ENCODE peak calls at places on chromosomes 1 and 21, in ten cellular contexts. O is choroid plexus epithelial cell, H is neural crest cell, T is uterus, K is PC-3, Y is lower lobe of right lung, D is astrocyte of the cerebellum, N is HFF-Myc, C is left lung, S is upper lobe of right lung. R is an unnamed sample.

GRCh38 chr1:235644693-235645305 is 4.8 kb downstream of the GNG4 start:
- DNase-seq in O (no peak), H (no peak), T (no peak), K (no peak), Y (no peak), D (no peak), N (no peak), C (no peak), S (no peak), R (no peak)

GRCh38 chr1:36913523-36914060 is 120.7 kb downstream of the GRIK3 start:
- DNase-seq in O (no peak), H (no peak), T (no peak), K (no peak), Y (no peak), D (no peak), N (no peak), C (no peak), S (no peak), R (no peak)

GRCh38 chr1:48202030-48202752 is 20.3 kb upstream of the SLC5A9 start:
- DNase-seq in O (peak; percentile 99), H (peak; percentile 72), T (peak; percentile 56), K (peak; percentile 72), Y (peak; percentile 74), D (peak; percentile 97), N (peak; percentile 48), C (peak; percentile 64), S (no peak), R (no peak)

GRCh38 chr21:14968821-14969220 is 96.0 kb downstream of the NRIP1 start:
- DNase-seq in O (peak; percentile 49), H (no peak), T (no peak), K (no peak), Y (no peak), D (no peak), N (no peak), C (no peak), S (no peak), R (no peak)

GRCh38 chr21:14273736-14274538 is 58.0 kb downstream of the RBM11 start:
- DNase-seq in O (peak; percentile 1), H (no peak), T (no peak), K (no peak), Y (peak; percentile 83), D (no peak), N (no peak), C (peak; percentile 85), S (peak; percentile 88), R (no peak)

GRCh38 chr1:25900209-25900608 is 6.0 kb downstream of the STMN1 start:
- DNase-seq in O (no peak), H (no peak), T (no peak), K (no peak), Y (no peak), D (no peak), N (no peak), C (no peak), S (no peak), R (no peak)

GRCh38 chr1:33349081-33349759 is 28.3 kb upstream of the A3GALT2 start:
- DNase-seq in O (peak; percentile 62), H (peak; percentile 22), T (peak; percentile 56), K (peak; percentile 28), Y (peak; percentile 80), D (no peak), N (no peak), C (peak; percentile 59), S (peak; percentile 87), R (no peak)

GRCh38 chr1:213669964-213670691 is 317.6 kb upstream of the PROX1 start:
- DNase-seq in O (no peak), H (no peak), T (no peak), K (no peak), Y (no peak), D (no peak), N (no peak), C (no peak), S (no peak), R (no peak)

GRCh38 chr1:147050654-147051053 is 112.5 kb downstream of the NBPF12 start:
- DNase-seq in O (no peak), H (no peak), T (no peak), K (no peak), Y (no peak), D (no peak), N (no peak), C (no peak), S (no peak), R (no peak)

GRCh38 chr1:228341814-228342626 is 64.6 kb downstream of the TRIM11 start:
- DNase-seq in O (no peak), H (no peak), T (peak; percentile 8), K (no peak), Y (peak; percentile 32), D (no peak), N (no peak), C (peak; percentile 26), S (no peak), R (no peak)

DNA sequence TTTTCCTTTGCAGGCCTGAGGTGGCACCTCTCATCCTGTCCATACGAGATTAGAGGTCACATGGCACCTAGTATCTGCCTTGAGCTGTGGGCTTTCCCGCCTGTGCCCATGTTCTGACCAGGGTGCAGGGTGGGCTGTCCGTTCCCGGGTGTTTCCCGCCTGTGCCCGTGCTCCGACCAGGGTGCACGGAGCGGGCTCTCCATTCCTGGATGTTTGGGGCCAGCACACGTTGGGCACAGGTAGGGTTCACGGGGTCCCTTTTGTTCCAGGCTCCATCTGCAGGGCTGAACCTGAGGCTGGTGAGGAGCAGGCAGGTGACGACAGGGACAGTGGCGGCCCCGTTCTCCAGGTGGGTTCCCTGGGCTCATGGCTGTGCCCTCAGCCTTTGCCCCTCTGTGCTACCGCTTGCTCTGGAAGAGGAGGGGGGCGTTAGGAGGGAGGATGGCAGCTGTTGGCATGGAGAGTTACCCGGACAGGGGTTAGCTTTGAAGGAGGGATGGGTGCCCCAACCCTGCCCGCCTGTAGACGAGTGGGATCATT is 10.0 kb downstream of the RRP1 start:
- DNase-seq in O (no peak), H (no peak), T (no peak), K (no peak), Y (no peak), D (no peak), N (no peak), C (no peak), S (no peak), R (no peak)
- TF ChIP-seq CTCF in O (no peak), H (no peak), T (no peak), K (no peak), Y (no peak), D (no peak), N (no peak), C (no peak), S (no peak), R (no peak)

GRCh38 chr1:98766241-98766640 is 104.7 kb downstream of the SNX7 start:
- DNase-seq in O (no peak), H (no peak), T (no peak), K (no peak), Y (no peak), D (no peak), N (no peak), C (no peak), S (no peak), R (peak; percentile 5)

GRCh38 chr1:98763488-98764141 is 102.1 kb downstream of the SNX7 start:
- DNase-seq in O (peak; percentile 1), H (no peak), T (no peak), K (no peak), Y (no peak), D (no peak), N (no peak), C (no peak), S (no peak), R (no peak)

DNA sequence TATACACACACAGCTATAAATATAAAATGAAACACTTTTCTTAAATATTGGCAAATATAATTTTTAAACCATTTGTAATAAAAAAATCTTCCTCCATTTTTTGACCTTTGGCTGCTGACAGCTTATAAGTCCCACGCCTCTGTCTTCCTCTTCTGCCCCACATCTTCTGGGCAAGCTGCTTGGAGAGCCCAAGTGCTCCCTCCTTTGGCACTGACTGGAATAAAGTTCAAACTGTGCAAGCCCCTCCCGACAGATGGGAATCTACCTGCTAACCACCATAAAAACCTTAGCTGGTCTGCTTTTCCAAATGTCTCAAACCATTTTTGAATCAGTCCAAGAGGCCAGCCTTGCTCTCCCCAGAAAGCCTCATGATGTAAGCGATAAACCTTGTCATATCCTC is 99.7 kb downstream of the SNX7 start:
- DNase-seq in O (peak; percentile 12), H (no peak), T (no peak), K (peak; percentile 32), Y (no peak), D (no peak), N (no peak), C (no peak), S (no peak), R (no peak)
- TF ChIP-seq CTCF in O (peak; percentile 27), H (peak; percentile 15), T (no peak), K (peak; percentile 52), Y (no peak), D (no peak), N (no peak), C (no peak), S (no peak), R (no peak)

DNA sequence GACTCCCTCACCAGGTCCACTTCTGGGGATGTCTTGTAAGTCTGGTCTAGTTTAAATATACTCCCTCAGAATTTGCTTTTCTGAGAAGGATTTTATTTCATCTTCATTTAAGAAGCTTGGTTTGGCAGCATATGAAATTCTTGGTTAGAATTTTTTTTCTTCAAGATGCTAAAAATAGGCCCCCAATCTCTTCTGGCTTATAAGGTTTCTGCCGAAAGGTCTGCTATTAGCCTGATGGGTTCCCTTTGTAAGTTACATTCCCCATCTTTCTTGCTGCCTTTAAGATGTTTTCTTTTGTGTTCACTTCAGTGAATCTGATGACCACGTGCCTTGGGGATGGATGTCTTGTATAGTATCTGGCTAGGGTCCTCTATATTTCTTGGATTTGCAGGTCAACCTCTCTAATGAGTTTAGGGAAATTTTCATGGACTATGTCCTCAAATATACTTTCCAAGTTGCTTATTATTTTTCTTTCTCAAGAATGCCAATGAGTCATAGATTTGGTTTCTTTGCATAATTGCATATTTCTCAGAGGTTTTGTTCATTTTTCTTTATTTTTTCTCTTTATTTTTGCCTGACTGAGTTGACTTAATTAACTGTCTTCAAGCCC is 19.4 kb downstream of the TCP10L start:
- DNase-seq in O (peak; percentile 23), H (no peak), T (no peak), K (no peak), Y (no peak), D (peak; percentile 70), N (no peak), C (no peak), S (no peak), R (no peak)
- TF ChIP-seq CTCF in O (no peak), H (no peak), T (no peak), K (no peak), Y (no peak), D (no peak), N (no peak), C (no peak), S (no peak), R (no peak)

DNA sequence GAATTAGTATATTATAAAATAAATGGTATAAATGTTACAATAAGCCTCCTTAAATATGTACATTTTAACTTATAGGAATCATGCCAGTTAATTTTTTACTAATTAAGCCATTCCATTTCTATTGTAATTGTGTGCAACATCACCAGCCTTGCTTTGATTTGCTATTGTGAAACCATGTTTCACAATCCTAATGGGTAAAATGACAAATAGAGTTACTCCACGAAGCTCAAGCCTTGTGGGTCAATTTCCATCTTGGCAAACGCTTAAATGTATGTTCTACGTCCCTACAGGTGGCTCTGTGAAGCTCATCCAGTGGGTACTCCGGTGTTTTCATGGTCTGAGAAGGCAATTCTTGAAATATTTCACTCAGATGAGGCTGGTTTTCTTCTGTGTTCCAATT is 469.4 kb downstream of the DPYD start:
- DNase-seq in O (peak; percentile 3), H (no peak), T (no peak), K (no peak), Y (no peak), D (no peak), N (no peak), C (no peak), S (no peak), R (no peak)
- TF ChIP-seq CTCF in O (no peak), H (no peak), T (no peak), K (no peak), Y (no peak), D (no peak), N (no peak), C (no peak), S (no peak), R (no peak)

GRCh38 chr1:52190500-52191252 is 48.8 kb downstream of the ZFYVE9 start:
- DNase-seq in O (no peak), H (no peak), T (no peak), K (no peak), Y (no peak), D (no peak), N (no peak), C (no peak), S (no peak), R (no peak)
- TF ChIP-seq CTCF in O (no peak), H (no peak), T (no peak), K (no peak), Y (no peak), D (no peak), N (no peak), C (no peak), S (no peak), R (no peak)